ENCODE peak calls at places on chromosomes 2 and 18, in nine cellular contexts. One of them, this sample, is unnamed. For H3K4me1, the result is how much of the 10 kb centered on the place peaks cover.

GRCh38 chr2:11375025-11375688 is 30.7 kb upstream of the ROCK2 start:
- DNase-seq in A549: no peak
- DNase-seq in HepG2: no peak
- DNase-seq in ovary: no peak
- DNase-seq in transverse colon: no peak
- DNase-seq in esophagus squamous epithelium: no peak
- DNase-seq in endothelial cell of umbilical vein: no peak
- DNase-seq in Peyer's patch: no peak
- DNase-seq in stomach: no peak
- DNase-seq in this sample: no peak

GRCh38 chr2:12440731-12441130 is 276.0 kb upstream of the TRIB2 start:
- DNase-seq in A549: no peak
- DNase-seq in HepG2: no peak
- DNase-seq in ovary: no peak
- DNase-seq in transverse colon: no peak
- DNase-seq in esophagus squamous epithelium: no peak
- DNase-seq in endothelial cell of umbilical vein: no peak
- DNase-seq in Peyer's patch: no peak
- DNase-seq in stomach: no peak
- DNase-seq in this sample: no peak

GRCh38 chr18:50042611-50043010 is 152.3 kb downstream of the MYO5B start:
- DNase-seq in A549: no peak
- DNase-seq in HepG2: no peak
- DNase-seq in ovary: no peak
- DNase-seq in transverse colon: no peak
- DNase-seq in esophagus squamous epithelium: no peak
- DNase-seq in endothelial cell of umbilical vein: no peak
- DNase-seq in Peyer's patch: no peak
- DNase-seq in stomach: no peak
- DNase-seq in this sample: no peak

GRCh38 chr18:22378672-22379282 is 38.9 kb downstream of the CTAGE1 start:
- DNase-seq in A549: peak
- DNase-seq in HepG2: peak
- DNase-seq in ovary: no peak
- DNase-seq in transverse colon: peak
- DNase-seq in esophagus squamous epithelium: no peak
- DNase-seq in endothelial cell of umbilical vein: peak
- DNase-seq in Peyer's patch: no peak
- DNase-seq in stomach: peak
- DNase-seq in this sample: peak

GRCh38 chr2:144137269-144137668 is 382.6 kb downstream of the ZEB2 start:
- DNase-seq in A549: no peak
- DNase-seq in HepG2: no peak
- DNase-seq in ovary: no peak
- DNase-seq in transverse colon: no peak
- DNase-seq in esophagus squamous epithelium: no peak
- DNase-seq in endothelial cell of umbilical vein: no peak
- DNase-seq in Peyer's patch: no peak
- DNase-seq in stomach: no peak
- DNase-seq in this sample: no peak

GRCh38 chr2:105737980-105738657 is 6.6 kb upstream of the NCK2 start:
- DNase-seq in A549: no peak
- DNase-seq in HepG2: no peak
- DNase-seq in ovary: no peak
- DNase-seq in transverse colon: no peak
- DNase-seq in esophagus squamous epithelium: no peak
- DNase-seq in endothelial cell of umbilical vein: no peak
- DNase-seq in Peyer's patch: no peak
- DNase-seq in stomach: no peak
- DNase-seq in this sample: no peak

GRCh38 chr2:112625474-112626114 is 20.1 kb upstream of the SLC20A1 start:
- DNase-seq in A549: no peak
- DNase-seq in HepG2: no peak
- DNase-seq in ovary: no peak
- DNase-seq in transverse colon: no peak
- DNase-seq in esophagus squamous epithelium: no peak
- DNase-seq in endothelial cell of umbilical vein: no peak
- DNase-seq in Peyer's patch: no peak
- DNase-seq in stomach: peak
- DNase-seq in this sample: no peak

GRCh38 chr18:36411745-36412168 is 114.2 kb downstream of the FHOD3 start:
- DNase-seq in A549: peak
- DNase-seq in HepG2: peak
- DNase-seq in ovary: no peak
- DNase-seq in transverse colon: no peak
- DNase-seq in esophagus squamous epithelium: no peak
- DNase-seq in endothelial cell of umbilical vein: no peak
- DNase-seq in Peyer's patch: no peak
- DNase-seq in stomach: no peak
- DNase-seq in this sample: no peak

GRCh38 chr2:218395456-218395825 is 4.2 kb upstream of the CTDSP1 start:
- DNase-seq in A549: no peak
- DNase-seq in HepG2: no peak
- DNase-seq in ovary: peak
- DNase-seq in transverse colon: peak
- DNase-seq in esophagus squamous epithelium: no peak
- DNase-seq in endothelial cell of umbilical vein: no peak
- DNase-seq in Peyer's patch: no peak
- DNase-seq in stomach: no peak
- DNase-seq in this sample: no peak

GRCh38 chr2:142877265-142877756 is at the start of gene KYNU:
- DNase-seq in A549: peak
- DNase-seq in HepG2: peak
- DNase-seq in ovary: no peak
- DNase-seq in transverse colon: no peak
- DNase-seq in esophagus squamous epithelium: no peak
- DNase-seq in endothelial cell of umbilical vein: no peak
- DNase-seq in Peyer's patch: peak
- DNase-seq in stomach: no peak
- DNase-seq in this sample: no peak

GRCh38 chr2:129056309-129056958 is 737.8 kb upstream of the HS6ST1 start:
- DNase-seq in A549: no peak
- DNase-seq in HepG2: no peak
- DNase-seq in ovary: no peak
- DNase-seq in transverse colon: no peak
- DNase-seq in esophagus squamous epithelium: no peak
- DNase-seq in endothelial cell of umbilical vein: no peak
- DNase-seq in Peyer's patch: no peak
- DNase-seq in stomach: no peak
- DNase-seq in this sample: no peak

GRCh38 chr18:36559458-36559857 is 261.9 kb downstream of the FHOD3 start:
- DNase-seq in A549: no peak
- DNase-seq in HepG2: no peak
- DNase-seq in ovary: no peak
- DNase-seq in transverse colon: no peak
- DNase-seq in esophagus squamous epithelium: no peak
- DNase-seq in endothelial cell of umbilical vein: no peak
- DNase-seq in Peyer's patch: no peak
- DNase-seq in stomach: no peak
- DNase-seq in this sample: no peak

GRCh38 chr2:231199219-231199618 is 788 bp downstream of the ARMC9 start:
- DNase-seq in A549: no peak
- DNase-seq in HepG2: no peak
- DNase-seq in ovary: no peak
- DNase-seq in transverse colon: no peak
- DNase-seq in esophagus squamous epithelium: no peak
- DNase-seq in endothelial cell of umbilical vein: no peak
- DNase-seq in Peyer's patch: no peak
- DNase-seq in stomach: no peak
- DNase-seq in this sample: no peak

DNA sequence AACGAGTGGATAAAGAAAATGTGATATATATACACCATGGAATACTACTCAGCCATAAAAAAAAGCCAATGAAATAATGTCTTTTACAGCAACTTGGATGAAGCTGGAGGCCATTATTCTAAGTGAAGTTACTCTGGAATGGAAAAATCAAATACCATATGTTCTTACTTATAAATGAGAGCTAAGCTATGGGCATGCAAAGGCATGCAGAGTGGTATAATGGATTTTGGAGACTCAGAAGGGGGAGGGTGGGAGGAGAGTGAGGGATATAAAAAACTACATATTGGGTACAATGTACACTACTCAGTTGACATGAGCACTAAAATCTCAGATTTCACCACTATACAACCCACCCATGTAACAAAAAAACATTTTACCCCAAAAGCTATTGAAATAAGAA is 1.7 kb upstream of the MSGN1 start:
- DNase-seq in A549: no peak
- DNase-seq in HepG2: no peak
- DNase-seq in ovary: no peak
- DNase-seq in transverse colon: no peak
- DNase-seq in esophagus squamous epithelium: no peak
- DNase-seq in endothelial cell of umbilical vein: no peak
- DNase-seq in Peyer's patch: no peak
- DNase-seq in stomach: no peak
- DNase-seq in this sample: no peak
- H3K4me1 ChIP-seq in A549: under half
- H3K4me1 ChIP-seq in HepG2: under half
- H3K4me1 ChIP-seq in ovary: under half
- H3K4me1 ChIP-seq in transverse colon: under half
- H3K4me1 ChIP-seq in esophagus squamous epithelium: half or more
- H3K4me1 ChIP-seq in endothelial cell of umbilical vein: under half
- H3K4me1 ChIP-seq in Peyer's patch: under half
- H3K4me1 ChIP-seq in stomach: under half
- H3K4me1 ChIP-seq in this sample: under half

DNA sequence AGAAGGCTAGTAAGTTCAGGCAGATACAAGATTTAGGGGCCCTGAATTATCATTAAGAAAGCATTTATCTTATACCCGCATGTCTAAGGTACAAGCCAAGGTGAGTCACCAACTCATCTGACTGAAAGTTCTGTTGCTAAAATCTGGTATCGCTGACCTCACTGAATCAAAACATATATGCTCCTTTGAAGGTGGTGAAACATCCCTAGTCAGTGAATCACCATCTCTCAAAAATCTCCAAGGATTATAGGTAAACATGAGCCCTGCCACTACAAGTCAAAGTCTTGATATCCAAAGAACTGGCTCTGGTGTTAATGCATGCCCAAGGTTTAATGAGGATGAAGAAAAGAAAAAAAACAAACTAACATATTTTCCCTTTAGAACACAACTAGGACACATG is 43.5 kb downstream of the IRS1 start:
- DNase-seq in A549: peak
- DNase-seq in HepG2: peak
- DNase-seq in ovary: no peak
- DNase-seq in transverse colon: no peak
- DNase-seq in esophagus squamous epithelium: no peak
- DNase-seq in endothelial cell of umbilical vein: no peak
- DNase-seq in Peyer's patch: no peak
- DNase-seq in stomach: no peak
- DNase-seq in this sample: no peak
- H3K4me3 ChIP-seq in A549: no peak
- H3K4me3 ChIP-seq in HepG2: no peak
- H3K4me3 ChIP-seq in ovary: no peak
- H3K4me3 ChIP-seq in transverse colon: no peak
- H3K4me3 ChIP-seq in esophagus squamous epithelium: no peak
- H3K4me3 ChIP-seq in endothelial cell of umbilical vein: no peak
- H3K4me3 ChIP-seq in Peyer's patch: no peak
- H3K4me3 ChIP-seq in stomach: no peak
- H3K4me3 ChIP-seq in this sample: no peak

DNA sequence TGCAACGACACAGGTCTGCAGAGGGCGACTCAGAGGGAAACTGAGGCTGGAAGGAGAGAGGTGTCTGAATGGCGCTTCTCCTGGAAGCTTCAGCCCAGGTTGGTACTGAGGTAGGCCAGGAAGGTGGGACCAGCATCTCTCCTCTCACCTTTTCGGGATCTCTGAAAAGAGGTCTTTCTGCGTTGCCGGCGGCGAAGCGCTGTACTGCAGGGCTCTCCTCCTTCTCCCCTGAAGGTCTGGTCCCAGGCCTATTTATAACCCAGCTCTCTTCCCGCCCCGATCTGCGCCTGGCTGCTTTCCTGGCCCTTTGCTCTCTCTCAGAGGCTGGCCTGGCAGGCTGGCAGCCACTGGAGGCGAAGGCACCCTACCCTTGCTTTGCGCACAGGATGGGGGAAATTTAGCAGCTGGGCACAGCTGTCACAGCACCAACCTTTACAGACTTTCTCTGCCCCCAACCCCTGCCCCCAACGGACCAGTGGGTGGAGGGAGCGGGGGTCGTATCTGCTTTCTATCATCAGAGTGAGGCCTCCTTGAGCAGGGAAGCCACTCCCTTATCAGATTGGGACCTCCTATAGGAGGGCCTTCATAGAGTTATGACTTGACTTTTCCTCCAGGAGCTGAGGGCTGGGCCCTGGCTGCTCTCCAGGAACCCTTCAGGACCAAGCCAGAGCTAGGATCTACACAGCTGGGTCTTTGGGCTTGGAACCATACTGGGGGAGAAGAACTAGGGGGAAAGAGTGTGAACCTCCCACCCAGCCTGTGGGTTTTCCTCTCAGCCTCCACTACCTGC is 1.1 kb downstream of the DYSF start:
- DNase-seq in A549: no peak
- DNase-seq in HepG2: no peak
- DNase-seq in ovary: no peak
- DNase-seq in transverse colon: no peak
- DNase-seq in esophagus squamous epithelium: no peak
- DNase-seq in endothelial cell of umbilical vein: no peak
- DNase-seq in Peyer's patch: no peak
- DNase-seq in stomach: no peak
- DNase-seq in this sample: no peak
- TF ChIP-seq POLR2A in A549: no peak
- TF ChIP-seq POLR2A in HepG2: no peak
- TF ChIP-seq POLR2A in ovary: no peak
- TF ChIP-seq POLR2A in transverse colon: no peak
- TF ChIP-seq POLR2A in esophagus squamous epithelium: no peak
- TF ChIP-seq POLR2A in endothelial cell of umbilical vein: no peak
- TF ChIP-seq POLR2A in Peyer's patch: no peak
- TF ChIP-seq POLR2A in stomach: no peak
- TF ChIP-seq POLR2A in this sample: no peak

GRCh38 chr2:3217646-3218045 is 160.0 kb downstream of the EIPR1 start:
- DNase-seq in A549: no peak
- DNase-seq in HepG2: no peak
- DNase-seq in ovary: no peak
- DNase-seq in transverse colon: no peak
- DNase-seq in esophagus squamous epithelium: no peak
- DNase-seq in endothelial cell of umbilical vein: no peak
- DNase-seq in Peyer's patch: no peak
- DNase-seq in stomach: no peak
- DNase-seq in this sample: no peak
- H3K4me1 ChIP-seq in A549: under half
- H3K4me1 ChIP-seq in HepG2: under half
- H3K4me1 ChIP-seq in ovary: under half
- H3K4me1 ChIP-seq in transverse colon: under half
- H3K4me1 ChIP-seq in esophagus squamous epithelium: under half
- H3K4me1 ChIP-seq in endothelial cell of umbilical vein: under half
- H3K4me1 ChIP-seq in Peyer's patch: under half
- H3K4me1 ChIP-seq in stomach: under half
- H3K4me1 ChIP-seq in this sample: under half

GRCh38 chr2:25294573-25295462 is 46.9 kb downstream of the DNMT3A start:
- DNase-seq in A549: peak
- DNase-seq in HepG2: no peak
- DNase-seq in ovary: peak
- DNase-seq in transverse colon: peak
- DNase-seq in esophagus squamous epithelium: peak
- DNase-seq in endothelial cell of umbilical vein: peak
- DNase-seq in Peyer's patch: peak
- DNase-seq in stomach: peak
- DNase-seq in this sample: peak
- H3K4me3 ChIP-seq in A549: no peak
- H3K4me3 ChIP-seq in HepG2: no peak
- H3K4me3 ChIP-seq in ovary: no peak
- H3K4me3 ChIP-seq in transverse colon: no peak
- H3K4me3 ChIP-seq in esophagus squamous epithelium: peak
- H3K4me3 ChIP-seq in endothelial cell of umbilical vein: no peak
- H3K4me3 ChIP-seq in Peyer's patch: peak
- H3K4me3 ChIP-seq in stomach: no peak
- H3K4me3 ChIP-seq in this sample: no peak

GRCh38 chr2:26838121-26838906 is 9.6 kb upstream of the DPYSL5 start:
- DNase-seq in A549: no peak
- DNase-seq in HepG2: no peak
- DNase-seq in ovary: no peak
- DNase-seq in transverse colon: no peak
- DNase-seq in esophagus squamous epithelium: no peak
- DNase-seq in endothelial cell of umbilical vein: peak
- DNase-seq in Peyer's patch: no peak
- DNase-seq in stomach: no peak
- DNase-seq in this sample: no peak
- TF ChIP-seq POLR2A in A549: no peak
- TF ChIP-seq POLR2A in HepG2: no peak
- TF ChIP-seq POLR2A in ovary: no peak
- TF ChIP-seq POLR2A in transverse colon: no peak
- TF ChIP-seq POLR2A in esophagus squamous epithelium: no peak
- TF ChIP-seq POLR2A in endothelial cell of umbilical vein: no peak
- TF ChIP-seq POLR2A in Peyer's patch: no peak
- TF ChIP-seq POLR2A in stomach: no peak
- TF ChIP-seq POLR2A in this sample: no peak